ENCODE peak calls at places on chromosomes 7 and 10, in five cellular contexts. One of them, this sample, is unnamed.
A peak's percentile ranks its signal among the peaks of the same experiment; 100 is the strongest.

GRCh38 chr7:16753102-16753931 is at the start of gene TSPAN13:
- DNase-seq in IMR-90: peak; percentile 25
- DNase-seq in GM12878: no peak
- DNase-seq in HepG2: peak; percentile 81
- DNase-seq in SK-N-SH: peak; percentile 93
- DNase-seq in this sample: peak; percentile 94

GRCh38 chr10:59175538-59176240 is 754 bp upstream of the PHYHIPL start:
- DNase-seq in HepG2: peak; percentile 40
- DNase-seq in SK-N-SH: no peak
- DNase-seq in IMR-90: no peak
- DNase-seq in GM12878: no peak
- DNase-seq in this sample: no peak

GRCh38 chr7:79096361-79096805 is 357.1 kb downstream of the MAGI2 start:
- DNase-seq in GM12878: no peak
- DNase-seq in IMR-90: peak; percentile 67
- DNase-seq in SK-N-SH: no peak
- DNase-seq in HepG2: no peak
- DNase-seq in this sample: no peak

GRCh38 chr10:80598951-80599350 is 61.2 kb downstream of the SH2D4B start:
- DNase-seq in HepG2: no peak
- DNase-seq in IMR-90: no peak
- DNase-seq in GM12878: no peak
- DNase-seq in SK-N-SH: no peak
- DNase-seq in this sample: no peak

GRCh38 chr7:100584677-100585510 is 1.0 kb downstream of the LRCH4 start:
- DNase-seq in SK-N-SH: peak; percentile 67
- DNase-seq in GM12878: no peak
- DNase-seq in IMR-90: peak; percentile 89
- DNase-seq in HepG2: peak; percentile 35
- DNase-seq in this sample: peak; percentile 70

GRCh38 chr10:27679996-27680395 is 65.6 kb downstream of the MKX start:
- DNase-seq in HepG2: no peak
- DNase-seq in GM12878: no peak
- DNase-seq in SK-N-SH: no peak
- DNase-seq in IMR-90: no peak
- DNase-seq in this sample: no peak

GRCh38 chr10:122498521-122498920 is 37.2 kb downstream of the HTRA1 start:
- DNase-seq in SK-N-SH: no peak
- DNase-seq in HepG2: no peak
- DNase-seq in GM12878: no peak
- DNase-seq in IMR-90: no peak
- DNase-seq in this sample: no peak

GRCh38 chr10:105699504-105699903 is 1058.4 kb downstream of the SORCS3 start:
- DNase-seq in SK-N-SH: no peak
- DNase-seq in IMR-90: no peak
- DNase-seq in HepG2: no peak
- DNase-seq in GM12878: no peak
- DNase-seq in this sample: no peak

GRCh38 chr7:78607099-78607498 is 808.5 kb downstream of the PHTF2 start:
- DNase-seq in IMR-90: no peak
- DNase-seq in SK-N-SH: no peak
- DNase-seq in GM12878: no peak
- DNase-seq in HepG2: no peak
- DNase-seq in this sample: no peak

GRCh38 chr10:87092356-87092860 is 2.2 kb downstream of the GLUD1 start:
- DNase-seq in HepG2: no peak
- DNase-seq in SK-N-SH: no peak
- DNase-seq in IMR-90: peak; percentile 37
- DNase-seq in GM12878: no peak
- DNase-seq in this sample: no peak

GRCh38 chr7:35705932-35706461 is 11.1 kb upstream of the HERPUD2 start:
- DNase-seq in HepG2: no peak
- DNase-seq in IMR-90: peak; percentile 13
- DNase-seq in GM12878: no peak
- DNase-seq in SK-N-SH: no peak
- DNase-seq in this sample: no peak

GRCh38 chr7:130379551-130380120 is 658 bp upstream of the CPA1 start:
- DNase-seq in SK-N-SH: peak; percentile 65
- DNase-seq in IMR-90: no peak
- DNase-seq in HepG2: no peak
- DNase-seq in GM12878: no peak
- DNase-seq in this sample: no peak

GRCh38 chr7:26376208-26376917 is 84.7 kb downstream of the SNX10 start:
- DNase-seq in GM12878: no peak
- DNase-seq in HepG2: peak; percentile 23
- DNase-seq in IMR-90: no peak
- DNase-seq in SK-N-SH: peak; percentile 94
- DNase-seq in this sample: no peak

GRCh38 chr7:17233643-17234397 is 64.6 kb upstream of the AHR start:
- DNase-seq in GM12878: peak; percentile 9
- DNase-seq in HepG2: no peak
- DNase-seq in SK-N-SH: no peak
- DNase-seq in IMR-90: no peak
- DNase-seq in this sample: no peak

DNA sequence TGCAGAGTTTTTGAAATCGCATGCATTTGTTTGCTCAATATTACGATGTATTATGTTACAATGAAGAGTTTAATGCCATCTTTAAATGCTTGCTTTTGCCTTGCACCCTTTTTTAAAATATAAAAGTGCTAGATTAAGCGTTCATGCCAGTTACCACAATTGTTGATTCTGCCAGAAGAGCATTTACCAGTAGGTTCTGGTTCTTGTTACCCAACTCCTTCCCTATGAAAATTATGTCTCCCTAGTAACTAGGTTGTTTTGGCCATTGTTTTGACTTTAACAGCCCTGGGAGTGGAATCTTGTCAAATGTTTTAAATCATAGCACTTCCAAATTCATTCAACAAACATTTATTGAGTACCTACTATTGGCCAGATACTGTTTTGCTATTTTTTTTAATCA is 32.8 kb upstream of the CDK14 start:
- DNase-seq in GM12878: no peak
- DNase-seq in HepG2: no peak
- DNase-seq in IMR-90: no peak
- DNase-seq in SK-N-SH: no peak
- DNase-seq in this sample: no peak
- TF ChIP-seq MXI1 in GM12878: no peak
- TF ChIP-seq MXI1 in HepG2: no peak
- TF ChIP-seq MXI1 in IMR-90: no peak
- TF ChIP-seq MXI1 in SK-N-SH: no peak
- TF ChIP-seq MXI1 in this sample: no peak

GRCh38 chr7:45028138-45028919 is 28.3 kb downstream of the CCM2 start:
- DNase-seq in GM12878: no peak
- DNase-seq in HepG2: no peak
- DNase-seq in SK-N-SH: no peak
- DNase-seq in IMR-90: no peak
- DNase-seq in this sample: no peak

GRCh38 chr7:45028920-45029344 is 28.9 kb downstream of the CCM2 start:
- DNase-seq in SK-N-SH: no peak
- DNase-seq in GM12878: no peak
- DNase-seq in IMR-90: no peak
- DNase-seq in HepG2: no peak
- DNase-seq in this sample: no peak

GRCh38 chr7:45026013-45026412 is 26.0 kb downstream of the CCM2 start:
- DNase-seq in IMR-90: no peak
- DNase-seq in HepG2: no peak
- DNase-seq in GM12878: no peak
- DNase-seq in SK-N-SH: no peak
- DNase-seq in this sample: no peak

GRCh38 chr7:45027774-45028114 is 27.7 kb downstream of the CCM2 start:
- DNase-seq in IMR-90: no peak
- DNase-seq in GM12878: no peak
- DNase-seq in SK-N-SH: no peak
- DNase-seq in HepG2: no peak
- DNase-seq in this sample: no peak

GRCh38 chr7:45026984-45027773 is 27.2 kb downstream of the CCM2 start:
- DNase-seq in SK-N-SH: no peak
- DNase-seq in GM12878: peak; percentile 40
- DNase-seq in IMR-90: peak; percentile 64
- DNase-seq in HepG2: peak; percentile 40
- DNase-seq in this sample: no peak
- TF ChIP-seq MXI1 in SK-N-SH: no peak
- TF ChIP-seq MXI1 in GM12878: no peak
- TF ChIP-seq MXI1 in IMR-90: no peak
- TF ChIP-seq MXI1 in HepG2: no peak
- TF ChIP-seq MXI1 in this sample: no peak

DNA sequence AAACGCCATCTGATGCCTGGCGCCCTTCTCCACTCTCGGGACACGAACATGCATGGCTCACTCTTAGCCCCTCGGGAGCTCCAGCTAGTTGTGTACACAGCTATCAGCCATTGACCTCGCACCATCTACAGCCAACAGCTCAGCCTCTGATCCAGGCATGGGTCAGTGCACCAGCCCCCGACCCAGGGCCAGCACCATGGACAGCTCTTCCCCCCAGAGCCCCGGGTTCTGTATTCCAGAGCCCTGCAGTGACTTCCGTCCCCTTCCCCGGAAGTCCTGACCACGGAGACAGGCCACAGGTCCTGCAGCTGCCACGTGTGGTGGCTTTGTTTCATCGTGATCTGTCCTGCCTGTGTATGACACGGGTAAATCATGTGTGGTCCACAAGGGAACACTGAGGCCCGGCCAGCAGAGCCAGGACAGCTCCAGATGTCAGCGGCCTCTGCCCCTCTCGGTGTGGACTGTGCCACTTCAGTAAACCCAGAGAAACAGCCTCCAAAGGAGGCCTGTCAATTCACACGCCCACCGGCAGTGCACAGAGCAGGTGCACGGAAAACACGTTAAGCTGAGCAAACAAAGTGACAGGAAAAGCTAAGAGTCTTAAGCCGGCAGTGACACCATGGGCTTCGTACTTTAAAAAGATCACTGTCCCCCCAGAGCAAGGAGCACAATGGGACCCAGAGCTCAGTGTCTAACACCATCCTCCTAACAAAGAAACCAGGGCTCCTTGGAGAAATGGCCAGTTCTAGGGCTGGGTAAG is 13.0 kb downstream of the STK32C start:
- DNase-seq in SK-N-SH: no peak
- DNase-seq in GM12878: no peak
- DNase-seq in IMR-90: no peak
- DNase-seq in HepG2: no peak
- DNase-seq in this sample: peak; percentile 58
- TF ChIP-seq MXI1 in SK-N-SH: no peak
- TF ChIP-seq MXI1 in GM12878: no peak
- TF ChIP-seq MXI1 in IMR-90: no peak
- TF ChIP-seq MXI1 in HepG2: no peak
- TF ChIP-seq MXI1 in this sample: no peak

GRCh38 chr7:73447121-73447520 is 13.5 kb downstream of the FZD9 start:
- DNase-seq in SK-N-SH: no peak
- DNase-seq in GM12878: no peak
- DNase-seq in IMR-90: no peak
- DNase-seq in HepG2: no peak
- DNase-seq in this sample: no peak

GRCh38 chr7:73446716-73447115 is 13.1 kb downstream of the FZD9 start:
- DNase-seq in HepG2: no peak
- DNase-seq in IMR-90: no peak
- DNase-seq in GM12878: no peak
- DNase-seq in SK-N-SH: no peak
- DNase-seq in this sample: no peak

GRCh38 chr7:73451780-73452398 is 18.3 kb downstream of the FZD9 start:
- DNase-seq in IMR-90: peak; percentile 74
- DNase-seq in GM12878: peak; percentile 9
- DNase-seq in HepG2: peak; percentile 57
- DNase-seq in SK-N-SH: peak; percentile 75
- DNase-seq in this sample: peak; percentile 69

GRCh38 chr7:73449422-73449821 is 15.8 kb downstream of the FZD9 start:
- DNase-seq in SK-N-SH: no peak
- DNase-seq in HepG2: no peak
- DNase-seq in GM12878: no peak
- DNase-seq in IMR-90: no peak
- DNase-seq in this sample: no peak

DNA sequence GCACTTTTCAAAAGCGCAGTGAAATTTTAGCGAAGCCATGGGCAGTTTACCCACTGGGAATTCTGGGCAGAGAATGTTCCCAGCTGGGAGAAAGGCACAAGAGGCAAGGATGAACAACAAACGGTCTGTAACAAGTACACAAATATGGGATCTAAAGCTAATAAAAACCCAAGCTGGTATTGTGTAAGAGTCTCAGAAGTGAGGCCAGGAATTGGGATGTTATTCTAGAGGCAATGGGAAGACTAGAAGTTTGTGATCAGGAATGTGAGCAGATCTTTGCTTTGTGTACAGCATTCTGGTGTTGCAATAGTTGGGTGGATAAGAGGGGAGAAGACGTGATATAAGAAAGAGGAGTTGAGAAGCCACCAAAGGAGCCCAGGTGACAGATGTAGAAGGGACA is 15.0 kb downstream of the FZD9 start:
- DNase-seq in SK-N-SH: no peak
- DNase-seq in GM12878: no peak
- DNase-seq in HepG2: no peak
- DNase-seq in IMR-90: peak; percentile 43
- DNase-seq in this sample: no peak
- TF ChIP-seq MXI1 in SK-N-SH: no peak
- TF ChIP-seq MXI1 in GM12878: no peak
- TF ChIP-seq MXI1 in HepG2: no peak
- TF ChIP-seq MXI1 in IMR-90: no peak
- TF ChIP-seq MXI1 in this sample: no peak

DNA sequence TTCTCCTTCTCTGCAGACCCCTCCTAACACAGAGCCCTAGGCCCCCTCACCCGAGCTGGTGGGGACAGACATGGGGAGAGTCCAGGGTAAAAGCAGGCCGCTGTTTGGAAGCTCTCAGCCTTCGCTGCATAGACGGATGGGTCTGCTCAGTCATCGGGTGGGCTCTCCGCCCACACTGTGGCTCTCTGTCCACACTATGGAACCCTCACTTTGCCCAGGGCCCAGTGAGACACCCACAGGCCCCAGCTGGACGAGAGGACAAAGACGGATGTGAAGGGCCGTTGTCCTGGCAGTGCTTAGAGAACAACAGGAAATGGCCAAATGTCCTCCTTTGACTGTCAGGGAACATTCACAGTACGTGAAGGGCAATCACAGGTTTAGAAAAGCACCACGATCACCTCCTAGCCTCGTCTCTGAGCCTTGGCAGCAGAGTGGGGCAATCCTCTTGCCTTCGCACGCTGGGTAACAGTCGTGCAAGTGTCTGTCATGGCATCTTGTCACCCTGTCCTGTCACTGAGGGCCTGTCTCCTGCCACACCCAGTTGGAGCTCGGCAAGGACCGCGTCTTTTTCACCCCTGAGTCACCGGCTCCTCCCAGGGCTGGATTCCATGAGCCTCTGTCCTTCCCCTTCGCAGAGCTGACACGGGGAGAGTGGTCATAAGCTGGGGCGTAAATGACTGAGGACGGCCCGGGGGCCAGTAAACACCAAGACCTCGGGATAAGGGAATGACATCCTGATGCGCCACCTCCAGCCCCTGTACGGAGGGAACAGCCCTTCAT is 80.6 kb downstream of the PRKAG2 start:
- DNase-seq in GM12878: no peak
- DNase-seq in SK-N-SH: no peak
- DNase-seq in IMR-90: peak; percentile 15
- DNase-seq in HepG2: no peak
- DNase-seq in this sample: peak; percentile 38
- TF ChIP-seq MXI1 in GM12878: no peak
- TF ChIP-seq MXI1 in SK-N-SH: no peak
- TF ChIP-seq MXI1 in IMR-90: no peak
- TF ChIP-seq MXI1 in HepG2: no peak
- TF ChIP-seq MXI1 in this sample: no peak